ENCODE peak calls at places on chromosomes 16 and 17, in four cellular contexts. One of them, this sample, is unnamed.
A peak's percentile ranks its signal among the peaks of the same experiment; 100 is the strongest.

GRCh38 chr17:39662551-39663339 is 2.4 kb upstream of the TCAP start:
- DNase-seq in AG09309: no peak
- DNase-seq in CD8-positive, alpha-beta T cell: no peak
- DNase-seq in NCI-H510A: no peak
- DNase-seq in this sample: no peak

GRCh38 chr16:24493859-24494258 is 45.5 kb upstream of the RBBP6 start:
- DNase-seq in NCI-H510A: no peak
- DNase-seq in CD8-positive, alpha-beta T cell: no peak
- DNase-seq in AG09309: no peak
- DNase-seq in this sample: no peak

GRCh38 chr17:22131740-22132139 is 439.4 kb downstream of the KCNJ18 start:
- DNase-seq in CD8-positive, alpha-beta T cell: no peak
- DNase-seq in AG09309: no peak
- DNase-seq in NCI-H510A: no peak
- DNase-seq in this sample: no peak

GRCh38 chr16:64773638-64774037 is 348.2 kb downstream of the CDH11 start:
- DNase-seq in NCI-H510A: no peak
- DNase-seq in CD8-positive, alpha-beta T cell: no peak
- DNase-seq in AG09309: no peak
- DNase-seq in this sample: no peak

GRCh38 chr17:39920218-39921210 is 2.1 kb upstream of the GSDMB start:
- DNase-seq in NCI-H510A: no peak
- DNase-seq in CD8-positive, alpha-beta T cell: peak; percentile 43
- DNase-seq in AG09309: no peak
- DNase-seq in this sample: no peak

GRCh38 chr16:8397223-8397622 is 193.1 kb downstream of the TMEM114 start:
- DNase-seq in NCI-H510A: no peak
- DNase-seq in AG09309: no peak
- DNase-seq in CD8-positive, alpha-beta T cell: no peak
- DNase-seq in this sample: no peak

GRCh38 chr17:55158439-55158838 is 106.3 kb upstream of the HLF start:
- DNase-seq in CD8-positive, alpha-beta T cell: no peak
- DNase-seq in AG09309: no peak
- DNase-seq in NCI-H510A: no peak
- DNase-seq in this sample: no peak

GRCh38 chr16:47731252-47731651 is 270.1 kb downstream of the PHKB start:
- DNase-seq in CD8-positive, alpha-beta T cell: no peak
- DNase-seq in NCI-H510A: no peak
- DNase-seq in AG09309: peak; percentile 44
- DNase-seq in this sample: no peak

GRCh38 chr16:76780556-76780955 is 410.4 kb upstream of the MON1B start:
- DNase-seq in AG09309: no peak
- DNase-seq in CD8-positive, alpha-beta T cell: no peak
- DNase-seq in NCI-H510A: no peak
- DNase-seq in this sample: no peak